ENCODE peak calls at places on chromosomes 1 and 21, in nine cellular contexts. A, S, V, U, R, C, N, T and Y are unnamed samples.

GRCh38 chr21:44088401-44088780 is 18.8 kb upstream of the PWP2 start:
- DNase-seq in A (no peak), S (no peak), V (no peak), U (no peak), R (no peak), C (no peak), N (no peak), T (no peak), Y (no peak)

GRCh38 chr1:59026472-59026948 is 242.7 kb upstream of the JUN start:
- DNase-seq in A (no peak), S (no peak), V (no peak), U (no peak), R (no peak), C (no peak), N (no peak), T (no peak), Y (no peak)

GRCh38 chr1:51520700-51521248 is 1.7 kb upstream of the EPS15 start:
- DNase-seq in A (no peak), S (no peak), V (no peak), U (no peak), R (no peak), C (no peak), N (no peak), T (no peak), Y (no peak)

GRCh38 chr1:14522331-14523241 is 75.9 kb upstream of the KAZN start:
- DNase-seq in A (peak), S (no peak), V (no peak), U (no peak), R (no peak), C (no peak), N (no peak), T (peak), Y (no peak)

GRCh38 chr1:201608635-201609395 is 69.9 kb downstream of the NAV1 start:
- DNase-seq in A (no peak), S (no peak), V (no peak), U (no peak), R (no peak), C (no peak), N (no peak), T (no peak), Y (no peak)

GRCh38 chr1:60126733-60127132 is 53.2 kb upstream of the C1orf87 start:
- DNase-seq in A (no peak), S (peak), V (no peak), U (no peak), R (peak), C (no peak), N (no peak), T (peak), Y (peak)

GRCh38 chr1:219113261-219113660 is 60.4 kb upstream of the LYPLAL1 start:
- DNase-seq in A (no peak), S (no peak), V (no peak), U (no peak), R (no peak), C (no peak), N (no peak), T (no peak), Y (no peak)

GRCh38 chr21:42121792-42122191 is 50.7 kb downstream of the UMODL1 start:
- DNase-seq in A (no peak), S (no peak), V (no peak), U (no peak), R (no peak), C (no peak), N (no peak), T (no peak), Y (no peak)

GRCh38 chr1:215022723-215023122 is 59.8 kb upstream of the KCNK2 start:
- DNase-seq in A (no peak), S (no peak), V (no peak), U (no peak), R (no peak), C (no peak), N (no peak), T (no peak), Y (no peak)

GRCh38 chr1:169909499-169909898 is 15.8 kb upstream of the SCYL3 start:
- DNase-seq in A (no peak), S (no peak), V (no peak), U (no peak), R (no peak), C (no peak), N (no peak), T (no peak), Y (no peak)

GRCh38 chr1:181989521-181989920 is 72.0 kb downstream of the ZNF648 start:
- DNase-seq in A (no peak), S (no peak), V (no peak), U (no peak), R (no peak), C (no peak), N (no peak), T (no peak), Y (no peak)

GRCh38 chr1:199029401-199029800 is 390.6 kb downstream of the PTPRC start:
- DNase-seq in A (no peak), S (no peak), V (no peak), U (no peak), R (no peak), C (no peak), N (no peak), T (no peak), Y (no peak)

GRCh38 chr1:15400627-15401026 is 9.1 kb upstream of the EFHD2 start:
- DNase-seq in A (no peak), S (peak), V (no peak), U (no peak), R (peak), C (no peak), N (no peak), T (no peak), Y (no peak)

GRCh38 chr1:15189692-15190321 is 36.3 kb downstream of the TMEM51 start:
- DNase-seq in A (no peak), S (no peak), V (no peak), U (no peak), R (no peak), C (no peak), N (no peak), T (peak), Y (no peak)

GRCh38 chr1:116224111-116224510 is 112.9 kb downstream of the MAB21L3 start:
- DNase-seq in A (no peak), S (no peak), V (no peak), U (no peak), R (no peak), C (no peak), N (no peak), T (no peak), Y (peak)

GRCh38 chr1:223780926-223781325 is 64.8 kb downstream of the TP53BP2 start:
- DNase-seq in A (no peak), S (no peak), V (no peak), U (no peak), R (no peak), C (no peak), N (no peak), T (no peak), Y (no peak)

GRCh38 chr1:178376008-178376407 is 120.8 kb downstream of the CLEC20A start:
- DNase-seq in A (no peak), S (no peak), V (no peak), U (no peak), R (no peak), C (no peak), N (no peak), T (no peak), Y (no peak)

GRCh38 chr1:39328722-39329121 is 124.2 kb downstream of the MACF1 start:
- DNase-seq in A (no peak), S (no peak), V (no peak), U (no peak), R (no peak), C (no peak), N (no peak), T (no peak), Y (no peak)

GRCh38 chr1:212437179-212437798 is 4.6 kb downstream of the NENF start:
- DNase-seq in A (no peak), S (no peak), V (no peak), U (no peak), R (no peak), C (no peak), N (no peak), T (no peak), Y (no peak)

GRCh38 chr1:170640581-170640980 is 23.4 kb upstream of the PRRX1 start:
- DNase-seq in A (no peak), S (no peak), V (no peak), U (no peak), R (no peak), C (no peak), N (no peak), T (no peak), Y (no peak)

GRCh38 chr1:8629241-8630091 is 188.0 kb downstream of the RERE start:
- DNase-seq in A (no peak), S (peak), V (no peak), U (no peak), R (peak), C (no peak), N (no peak), T (no peak), Y (no peak)

GRCh38 chr1:165928075-165928731 is 100.8 kb downstream of the UCK2 start:
- DNase-seq in A (peak), S (peak), V (peak), U (peak), R (peak), C (peak), N (no peak), T (peak), Y (peak)

GRCh38 chr1:23989249-23989648 is 9.1 kb upstream of the SRSF10 start:
- DNase-seq in A (no peak), S (no peak), V (no peak), U (no peak), R (no peak), C (no peak), N (no peak), T (no peak), Y (no peak)

GRCh38 chr1:5968161-5968736 is 24.0 kb downstream of the NPHP4 start:
- DNase-seq in A (peak), S (no peak), V (no peak), U (no peak), R (no peak), C (no peak), N (peak), T (no peak), Y (no peak)

GRCh38 chr1:147605591-147605990 is 64.3 kb downstream of the BCL9 start:
- DNase-seq in A (no peak), S (no peak), V (no peak), U (no peak), R (no peak), C (no peak), N (no peak), T (no peak), Y (no peak)

GRCh38 chr1:110056776-110057175 is 13.7 kb downstream of the ALX3 start:
- DNase-seq in A (no peak), S (no peak), V (no peak), U (no peak), R (no peak), C (no peak), N (no peak), T (no peak), Y (no peak)

GRCh38 chr1:155487537-155487936 is 75.1 kb downstream of the ASH1L start:
- DNase-seq in A (no peak), S (no peak), V (no peak), U (no peak), R (no peak), C (no peak), N (no peak), T (no peak), Y (no peak)

GRCh38 chr1:234597894-234598293 is 12.1 kb downstream of the IRF2BP2 start:
- DNase-seq in A (peak), S (peak), V (peak), U (peak), R (no peak), C (no peak), N (no peak), T (peak), Y (peak)

GRCh38 chr1:186958520-186958919 is 129.8 kb downstream of the PLA2G4A start:
- DNase-seq in A (no peak), S (no peak), V (no peak), U (no peak), R (no peak), C (no peak), N (no peak), T (peak), Y (no peak)

GRCh38 chr1:202589190-202589680 is 121.0 kb downstream of the SYT2 start:
- DNase-seq in A (no peak), S (no peak), V (peak), U (no peak), R (no peak), C (no peak), N (no peak), T (peak), Y (no peak)

GRCh38 chr1:12460911-12461621 is 156.9 kb downstream of the DHRS3 start:
- DNase-seq in A (no peak), S (no peak), V (no peak), U (no peak), R (no peak), C (no peak), N (no peak), T (no peak), Y (no peak)